ENCODE peak calls at places on chromosomes 7 and 10, in six cellular contexts. One of them, this sample, is unnamed.

GRCh38 chr10:110425684-110426293 is 71.9 kb upstream of the DUSP5 start:
- DNase-seq in Peyer's patch: peak
- DNase-seq in H4: peak
- DNase-seq in stimulated activated CD8-positive, alpha-beta memory T cell treated with anti-CD3 and anti-CD28 coated beads, Interleukin-15, amount 100 ng/mL, for 24 hours: no peak
- DNase-seq in activated T-cell treated with anti-CD3 and anti-CD28 coated beads for 1 hour: no peak
- DNase-seq in AG04450: peak
- DNase-seq in this sample: no peak

GRCh38 chr10:75261813-75262725 is 26.3 kb upstream of the COMTD1 start:
- DNase-seq in Peyer's patch: no peak
- DNase-seq in H4: no peak
- DNase-seq in stimulated activated CD8-positive, alpha-beta memory T cell treated with anti-CD3 and anti-CD28 coated beads, Interleukin-15, amount 100 ng/mL, for 24 hours: no peak
- DNase-seq in activated T-cell treated with anti-CD3 and anti-CD28 coated beads for 1 hour: no peak
- DNase-seq in AG04450: no peak
- DNase-seq in this sample: no peak

GRCh38 chr10:69862882-69863530 is 61.3 kb downstream of the COL13A1 start:
- DNase-seq in Peyer's patch: no peak
- DNase-seq in H4: no peak
- DNase-seq in stimulated activated CD8-positive, alpha-beta memory T cell treated with anti-CD3 and anti-CD28 coated beads, Interleukin-15, amount 100 ng/mL, for 24 hours: no peak
- DNase-seq in activated T-cell treated with anti-CD3 and anti-CD28 coated beads for 1 hour: no peak
- DNase-seq in AG04450: no peak
- DNase-seq in this sample: no peak

GRCh38 chr10:5518143-5518542 is 6.6 kb upstream of the CALML3 start:
- DNase-seq in Peyer's patch: peak
- DNase-seq in H4: no peak
- DNase-seq in stimulated activated CD8-positive, alpha-beta memory T cell treated with anti-CD3 and anti-CD28 coated beads, Interleukin-15, amount 100 ng/mL, for 24 hours: no peak
- DNase-seq in activated T-cell treated with anti-CD3 and anti-CD28 coated beads for 1 hour: no peak
- DNase-seq in AG04450: no peak
- DNase-seq in this sample: no peak

GRCh38 chr7:7918736-7919448 is 49.7 kb upstream of the GLCCI1 start:
- DNase-seq in Peyer's patch: no peak
- DNase-seq in H4: no peak
- DNase-seq in stimulated activated CD8-positive, alpha-beta memory T cell treated with anti-CD3 and anti-CD28 coated beads, Interleukin-15, amount 100 ng/mL, for 24 hours: no peak
- DNase-seq in activated T-cell treated with anti-CD3 and anti-CD28 coated beads for 1 hour: no peak
- DNase-seq in AG04450: no peak
- DNase-seq in this sample: no peak

GRCh38 chr10:59073456-59074053 is 102.9 kb upstream of the PHYHIPL start:
- DNase-seq in Peyer's patch: no peak
- DNase-seq in H4: no peak
- DNase-seq in stimulated activated CD8-positive, alpha-beta memory T cell treated with anti-CD3 and anti-CD28 coated beads, Interleukin-15, amount 100 ng/mL, for 24 hours: no peak
- DNase-seq in activated T-cell treated with anti-CD3 and anti-CD28 coated beads for 1 hour: no peak
- DNase-seq in AG04450: no peak
- DNase-seq in this sample: peak

GRCh38 chr7:885261-885892 is 9.0 kb downstream of the GET4 start:
- DNase-seq in Peyer's patch: no peak
- DNase-seq in H4: no peak
- DNase-seq in stimulated activated CD8-positive, alpha-beta memory T cell treated with anti-CD3 and anti-CD28 coated beads, Interleukin-15, amount 100 ng/mL, for 24 hours: no peak
- DNase-seq in activated T-cell treated with anti-CD3 and anti-CD28 coated beads for 1 hour: no peak
- DNase-seq in AG04450: no peak
- DNase-seq in this sample: no peak

GRCh38 chr10:52027055-52027454 is 287.0 kb upstream of the DKK1 start:
- DNase-seq in Peyer's patch: no peak
- DNase-seq in H4: no peak
- DNase-seq in stimulated activated CD8-positive, alpha-beta memory T cell treated with anti-CD3 and anti-CD28 coated beads, Interleukin-15, amount 100 ng/mL, for 24 hours: no peak
- DNase-seq in activated T-cell treated with anti-CD3 and anti-CD28 coated beads for 1 hour: no peak
- DNase-seq in AG04450: peak
- DNase-seq in this sample: no peak

GRCh38 chr7:80386686-80387085 is 125.2 kb downstream of the GNAT3 start:
- DNase-seq in Peyer's patch: no peak
- DNase-seq in H4: no peak
- DNase-seq in stimulated activated CD8-positive, alpha-beta memory T cell treated with anti-CD3 and anti-CD28 coated beads, Interleukin-15, amount 100 ng/mL, for 24 hours: no peak
- DNase-seq in activated T-cell treated with anti-CD3 and anti-CD28 coated beads for 1 hour: no peak
- DNase-seq in AG04450: no peak
- DNase-seq in this sample: no peak

GRCh38 chr7:19427944-19428343 is 280.9 kb downstream of the POLR1F start:
- DNase-seq in Peyer's patch: no peak
- DNase-seq in H4: no peak
- DNase-seq in stimulated activated CD8-positive, alpha-beta memory T cell treated with anti-CD3 and anti-CD28 coated beads, Interleukin-15, amount 100 ng/mL, for 24 hours: no peak
- DNase-seq in activated T-cell treated with anti-CD3 and anti-CD28 coated beads for 1 hour: no peak
- DNase-seq in AG04450: no peak
- DNase-seq in this sample: no peak

GRCh38 chr7:126606331-126606730 is 646.4 kb downstream of the GRM8 start:
- DNase-seq in Peyer's patch: no peak
- DNase-seq in H4: no peak
- DNase-seq in stimulated activated CD8-positive, alpha-beta memory T cell treated with anti-CD3 and anti-CD28 coated beads, Interleukin-15, amount 100 ng/mL, for 24 hours: no peak
- DNase-seq in activated T-cell treated with anti-CD3 and anti-CD28 coated beads for 1 hour: no peak
- DNase-seq in AG04450: no peak
- DNase-seq in this sample: no peak

GRCh38 chr7:44396931-44397525 is 71.6 kb upstream of the CAMK2B start:
- DNase-seq in Peyer's patch: no peak
- DNase-seq in H4: no peak
- DNase-seq in stimulated activated CD8-positive, alpha-beta memory T cell treated with anti-CD3 and anti-CD28 coated beads, Interleukin-15, amount 100 ng/mL, for 24 hours: no peak
- DNase-seq in activated T-cell treated with anti-CD3 and anti-CD28 coated beads for 1 hour: no peak
- DNase-seq in AG04450: peak
- DNase-seq in this sample: no peak

GRCh38 chr10:131485732-131486131 is 174.2 kb upstream of the TCERG1L start:
- DNase-seq in Peyer's patch: no peak
- DNase-seq in H4: no peak
- DNase-seq in stimulated activated CD8-positive, alpha-beta memory T cell treated with anti-CD3 and anti-CD28 coated beads, Interleukin-15, amount 100 ng/mL, for 24 hours: no peak
- DNase-seq in activated T-cell treated with anti-CD3 and anti-CD28 coated beads for 1 hour: no peak
- DNase-seq in AG04450: no peak
- DNase-seq in this sample: no peak

GRCh38 chr10:69321037-69321715 is 42.9 kb downstream of the HK1 start:
- DNase-seq in Peyer's patch: no peak
- DNase-seq in H4: no peak
- DNase-seq in stimulated activated CD8-positive, alpha-beta memory T cell treated with anti-CD3 and anti-CD28 coated beads, Interleukin-15, amount 100 ng/mL, for 24 hours: no peak
- DNase-seq in activated T-cell treated with anti-CD3 and anti-CD28 coated beads for 1 hour: no peak
- DNase-seq in AG04450: no peak
- DNase-seq in this sample: no peak

GRCh38 chr10:69844698-69845097 is 43.0 kb downstream of the COL13A1 start:
- DNase-seq in Peyer's patch: no peak
- DNase-seq in H4: no peak
- DNase-seq in stimulated activated CD8-positive, alpha-beta memory T cell treated with anti-CD3 and anti-CD28 coated beads, Interleukin-15, amount 100 ng/mL, for 24 hours: no peak
- DNase-seq in activated T-cell treated with anti-CD3 and anti-CD28 coated beads for 1 hour: no peak
- DNase-seq in AG04450: no peak
- DNase-seq in this sample: no peak

GRCh38 chr7:117562732-117563131 is 82.9 kb downstream of the CFTR start:
- DNase-seq in Peyer's patch: no peak
- DNase-seq in H4: no peak
- DNase-seq in stimulated activated CD8-positive, alpha-beta memory T cell treated with anti-CD3 and anti-CD28 coated beads, Interleukin-15, amount 100 ng/mL, for 24 hours: no peak
- DNase-seq in activated T-cell treated with anti-CD3 and anti-CD28 coated beads for 1 hour: no peak
- DNase-seq in AG04450: no peak
- DNase-seq in this sample: no peak

GRCh38 chr7:98348726-98349474 is 52.0 kb downstream of the BAIAP2L1 start:
- DNase-seq in Peyer's patch: peak
- DNase-seq in H4: no peak
- DNase-seq in stimulated activated CD8-positive, alpha-beta memory T cell treated with anti-CD3 and anti-CD28 coated beads, Interleukin-15, amount 100 ng/mL, for 24 hours: no peak
- DNase-seq in activated T-cell treated with anti-CD3 and anti-CD28 coated beads for 1 hour: no peak
- DNase-seq in AG04450: no peak
- DNase-seq in this sample: peak

GRCh38 chr7:923108-924041 is 31.1 kb downstream of the ADAP1 start:
- DNase-seq in Peyer's patch: peak
- DNase-seq in H4: peak
- DNase-seq in stimulated activated CD8-positive, alpha-beta memory T cell treated with anti-CD3 and anti-CD28 coated beads, Interleukin-15, amount 100 ng/mL, for 24 hours: peak
- DNase-seq in activated T-cell treated with anti-CD3 and anti-CD28 coated beads for 1 hour: peak
- DNase-seq in AG04450: no peak
- DNase-seq in this sample: peak

GRCh38 chr10:113087082-113088029 is 137.3 kb downstream of the TCF7L2 start:
- DNase-seq in Peyer's patch: peak
- DNase-seq in H4: peak
- DNase-seq in stimulated activated CD8-positive, alpha-beta memory T cell treated with anti-CD3 and anti-CD28 coated beads, Interleukin-15, amount 100 ng/mL, for 24 hours: no peak
- DNase-seq in activated T-cell treated with anti-CD3 and anti-CD28 coated beads for 1 hour: no peak
- DNase-seq in AG04450: peak
- DNase-seq in this sample: no peak

GRCh38 chr7:124738639-124739038 is 27.0 kb downstream of the GPR37 start:
- DNase-seq in Peyer's patch: no peak
- DNase-seq in H4: no peak
- DNase-seq in stimulated activated CD8-positive, alpha-beta memory T cell treated with anti-CD3 and anti-CD28 coated beads, Interleukin-15, amount 100 ng/mL, for 24 hours: no peak
- DNase-seq in activated T-cell treated with anti-CD3 and anti-CD28 coated beads for 1 hour: no peak
- DNase-seq in AG04450: no peak
- DNase-seq in this sample: no peak

This sample was measured in right lobe of liver.